ENCODE peak calls at places on chromosomes 5 and 9, in ten cellular contexts. One of them, this sample, is unnamed.

GRCh38 chr9:96376926-96377874 is 6.3 kb downstream of the SLC35D2 start:
- DNase-seq in Right ventricle myocardium inferior: no peak
- DNase-seq in lung: peak
- DNase-seq in left colon: no peak
- DNase-seq in smooth muscle cell of the brain vasculature: no peak
- DNase-seq in activated effector memory CD4-positive, alpha-beta T cell treated with anti-CD3 and anti-CD28 coated beads, Interleukin-2, amount 50 U/mL, for 16 hours: no peak
- DNase-seq in Calu3: no peak
- DNase-seq in progenitor cell of endocrine pancreas: no peak
- DNase-seq in CD8-positive, alpha-beta T cell: no peak
- DNase-seq in mammary epithelial cell: peak
- DNase-seq in this sample: no peak

GRCh38 chr9:4315582-4316215 is 15.8 kb upstream of the GLIS3 start:
- DNase-seq in Right ventricle myocardium inferior: peak
- DNase-seq in lung: peak
- DNase-seq in left colon: peak
- DNase-seq in smooth muscle cell of the brain vasculature: no peak
- DNase-seq in activated effector memory CD4-positive, alpha-beta T cell treated with anti-CD3 and anti-CD28 coated beads, Interleukin-2, amount 50 U/mL, for 16 hours: peak
- DNase-seq in Calu3: peak
- DNase-seq in progenitor cell of endocrine pancreas: peak
- DNase-seq in CD8-positive, alpha-beta T cell: peak
- DNase-seq in mammary epithelial cell: peak
- DNase-seq in this sample: peak

GRCh38 chr5:172705576-172706084 is 64.6 kb downstream of the NEURL1B start:
- DNase-seq in Right ventricle myocardium inferior: no peak
- DNase-seq in lung: no peak
- DNase-seq in left colon: no peak
- DNase-seq in smooth muscle cell of the brain vasculature: no peak
- DNase-seq in activated effector memory CD4-positive, alpha-beta T cell treated with anti-CD3 and anti-CD28 coated beads, Interleukin-2, amount 50 U/mL, for 16 hours: no peak
- DNase-seq in Calu3: no peak
- DNase-seq in progenitor cell of endocrine pancreas: no peak
- DNase-seq in CD8-positive, alpha-beta T cell: no peak
- DNase-seq in mammary epithelial cell: no peak
- DNase-seq in this sample: no peak

GRCh38 chr5:180860273-180860886 is 696 bp downstream of the ZFP62 start:
- DNase-seq in Right ventricle myocardium inferior: no peak
- DNase-seq in lung: no peak
- DNase-seq in left colon: peak
- DNase-seq in smooth muscle cell of the brain vasculature: no peak
- DNase-seq in activated effector memory CD4-positive, alpha-beta T cell treated with anti-CD3 and anti-CD28 coated beads, Interleukin-2, amount 50 U/mL, for 16 hours: no peak
- DNase-seq in Calu3: peak
- DNase-seq in progenitor cell of endocrine pancreas: peak
- DNase-seq in CD8-positive, alpha-beta T cell: no peak
- DNase-seq in mammary epithelial cell: no peak
- DNase-seq in this sample: peak

GRCh38 chr5:179311091-179311470 is 34.2 kb downstream of the ADAMTS2 start:
- DNase-seq in Right ventricle myocardium inferior: peak
- DNase-seq in lung: no peak
- DNase-seq in left colon: no peak
- DNase-seq in smooth muscle cell of the brain vasculature: no peak
- DNase-seq in activated effector memory CD4-positive, alpha-beta T cell treated with anti-CD3 and anti-CD28 coated beads, Interleukin-2, amount 50 U/mL, for 16 hours: peak
- DNase-seq in Calu3: no peak
- DNase-seq in progenitor cell of endocrine pancreas: no peak
- DNase-seq in CD8-positive, alpha-beta T cell: no peak
- DNase-seq in mammary epithelial cell: no peak
- DNase-seq in this sample: peak

GRCh38 chr5:33524476-33524875 is 83.7 kb downstream of the TARS1 start:
- DNase-seq in Right ventricle myocardium inferior: no peak
- DNase-seq in lung: no peak
- DNase-seq in left colon: no peak
- DNase-seq in smooth muscle cell of the brain vasculature: no peak
- DNase-seq in activated effector memory CD4-positive, alpha-beta T cell treated with anti-CD3 and anti-CD28 coated beads, Interleukin-2, amount 50 U/mL, for 16 hours: no peak
- DNase-seq in Calu3: no peak
- DNase-seq in progenitor cell of endocrine pancreas: no peak
- DNase-seq in CD8-positive, alpha-beta T cell: no peak
- DNase-seq in mammary epithelial cell: peak
- DNase-seq in this sample: no peak

GRCh38 chr9:123455187-123455586 is 99.2 kb downstream of the CRB2 start:
- DNase-seq in Right ventricle myocardium inferior: no peak
- DNase-seq in lung: no peak
- DNase-seq in left colon: peak
- DNase-seq in smooth muscle cell of the brain vasculature: no peak
- DNase-seq in activated effector memory CD4-positive, alpha-beta T cell treated with anti-CD3 and anti-CD28 coated beads, Interleukin-2, amount 50 U/mL, for 16 hours: peak
- DNase-seq in Calu3: no peak
- DNase-seq in progenitor cell of endocrine pancreas: no peak
- DNase-seq in CD8-positive, alpha-beta T cell: no peak
- DNase-seq in mammary epithelial cell: no peak
- DNase-seq in this sample: no peak

GRCh38 chr5:114305402-114306207 is 56.3 kb upstream of the KCNN2 start:
- DNase-seq in Right ventricle myocardium inferior: no peak
- DNase-seq in lung: no peak
- DNase-seq in left colon: no peak
- DNase-seq in smooth muscle cell of the brain vasculature: peak
- DNase-seq in activated effector memory CD4-positive, alpha-beta T cell treated with anti-CD3 and anti-CD28 coated beads, Interleukin-2, amount 50 U/mL, for 16 hours: no peak
- DNase-seq in Calu3: peak
- DNase-seq in progenitor cell of endocrine pancreas: no peak
- DNase-seq in CD8-positive, alpha-beta T cell: no peak
- DNase-seq in mammary epithelial cell: peak
- DNase-seq in this sample: no peak

GRCh38 chr9:131728961-131729360 is 10.9 kb downstream of the RAPGEF1 start:
- DNase-seq in Right ventricle myocardium inferior: no peak
- DNase-seq in lung: no peak
- DNase-seq in left colon: no peak
- DNase-seq in smooth muscle cell of the brain vasculature: no peak
- DNase-seq in activated effector memory CD4-positive, alpha-beta T cell treated with anti-CD3 and anti-CD28 coated beads, Interleukin-2, amount 50 U/mL, for 16 hours: peak
- DNase-seq in Calu3: no peak
- DNase-seq in progenitor cell of endocrine pancreas: no peak
- DNase-seq in CD8-positive, alpha-beta T cell: no peak
- DNase-seq in mammary epithelial cell: no peak
- DNase-seq in this sample: no peak

GRCh38 chr5:81355291-81356251 is 38.4 kb downstream of the ACOT12 start:
- DNase-seq in Right ventricle myocardium inferior: no peak
- DNase-seq in lung: no peak
- DNase-seq in left colon: no peak
- DNase-seq in smooth muscle cell of the brain vasculature: no peak
- DNase-seq in activated effector memory CD4-positive, alpha-beta T cell treated with anti-CD3 and anti-CD28 coated beads, Interleukin-2, amount 50 U/mL, for 16 hours: no peak
- DNase-seq in Calu3: no peak
- DNase-seq in progenitor cell of endocrine pancreas: no peak
- DNase-seq in CD8-positive, alpha-beta T cell: no peak
- DNase-seq in mammary epithelial cell: no peak
- DNase-seq in this sample: no peak

GRCh38 chr5:109833946-109834345 is 144.2 kb downstream of the MAN2A1 start:
- DNase-seq in Right ventricle myocardium inferior: no peak
- DNase-seq in lung: no peak
- DNase-seq in left colon: no peak
- DNase-seq in smooth muscle cell of the brain vasculature: no peak
- DNase-seq in activated effector memory CD4-positive, alpha-beta T cell treated with anti-CD3 and anti-CD28 coated beads, Interleukin-2, amount 50 U/mL, for 16 hours: no peak
- DNase-seq in Calu3: no peak
- DNase-seq in progenitor cell of endocrine pancreas: no peak
- DNase-seq in CD8-positive, alpha-beta T cell: no peak
- DNase-seq in mammary epithelial cell: no peak
- DNase-seq in this sample: no peak

GRCh38 chr5:135492319-135492626 is 40.1 kb upstream of the TIFAB start:
- DNase-seq in Right ventricle myocardium inferior: no peak
- DNase-seq in lung: peak
- DNase-seq in left colon: no peak
- DNase-seq in smooth muscle cell of the brain vasculature: no peak
- DNase-seq in activated effector memory CD4-positive, alpha-beta T cell treated with anti-CD3 and anti-CD28 coated beads, Interleukin-2, amount 50 U/mL, for 16 hours: no peak
- DNase-seq in Calu3: no peak
- DNase-seq in progenitor cell of endocrine pancreas: no peak
- DNase-seq in CD8-positive, alpha-beta T cell: no peak
- DNase-seq in mammary epithelial cell: peak
- DNase-seq in this sample: no peak

GRCh38 chr5:135399838-135400542 is 959 bp upstream of the MACROH2A1 start:
- DNase-seq in Right ventricle myocardium inferior: no peak
- DNase-seq in lung: no peak
- DNase-seq in left colon: no peak
- DNase-seq in smooth muscle cell of the brain vasculature: no peak
- DNase-seq in activated effector memory CD4-positive, alpha-beta T cell treated with anti-CD3 and anti-CD28 coated beads, Interleukin-2, amount 50 U/mL, for 16 hours: no peak
- DNase-seq in Calu3: no peak
- DNase-seq in progenitor cell of endocrine pancreas: no peak
- DNase-seq in CD8-positive, alpha-beta T cell: no peak
- DNase-seq in mammary epithelial cell: no peak
- DNase-seq in this sample: no peak

GRCh38 chr9:134734270-134734669 is 92.7 kb downstream of the COL5A1 start:
- DNase-seq in Right ventricle myocardium inferior: peak
- DNase-seq in lung: no peak
- DNase-seq in left colon: no peak
- DNase-seq in smooth muscle cell of the brain vasculature: peak
- DNase-seq in activated effector memory CD4-positive, alpha-beta T cell treated with anti-CD3 and anti-CD28 coated beads, Interleukin-2, amount 50 U/mL, for 16 hours: no peak
- DNase-seq in Calu3: no peak
- DNase-seq in progenitor cell of endocrine pancreas: no peak
- DNase-seq in CD8-positive, alpha-beta T cell: no peak
- DNase-seq in mammary epithelial cell: no peak
- DNase-seq in this sample: no peak

GRCh38 chr9:127634698-127635097 is 22.6 kb downstream of the STXBP1 start:
- DNase-seq in Right ventricle myocardium inferior: no peak
- DNase-seq in lung: no peak
- DNase-seq in left colon: no peak
- DNase-seq in smooth muscle cell of the brain vasculature: no peak
- DNase-seq in activated effector memory CD4-positive, alpha-beta T cell treated with anti-CD3 and anti-CD28 coated beads, Interleukin-2, amount 50 U/mL, for 16 hours: no peak
- DNase-seq in Calu3: no peak
- DNase-seq in progenitor cell of endocrine pancreas: no peak
- DNase-seq in CD8-positive, alpha-beta T cell: no peak
- DNase-seq in mammary epithelial cell: no peak
- DNase-seq in this sample: no peak

GRCh38 chr9:122204491-122204890 is 24.3 kb downstream of the LHX6 start:
- DNase-seq in Right ventricle myocardium inferior: no peak
- DNase-seq in lung: no peak
- DNase-seq in left colon: no peak
- DNase-seq in smooth muscle cell of the brain vasculature: no peak
- DNase-seq in activated effector memory CD4-positive, alpha-beta T cell treated with anti-CD3 and anti-CD28 coated beads, Interleukin-2, amount 50 U/mL, for 16 hours: no peak
- DNase-seq in Calu3: no peak
- DNase-seq in progenitor cell of endocrine pancreas: no peak
- DNase-seq in CD8-positive, alpha-beta T cell: no peak
- DNase-seq in mammary epithelial cell: no peak
- DNase-seq in this sample: no peak

GRCh38 chr9:136684799-136685198 is 2.5 kb downstream of the AGPAT2 start:
- DNase-seq in Right ventricle myocardium inferior: no peak
- DNase-seq in lung: no peak
- DNase-seq in left colon: no peak
- DNase-seq in smooth muscle cell of the brain vasculature: no peak
- DNase-seq in activated effector memory CD4-positive, alpha-beta T cell treated with anti-CD3 and anti-CD28 coated beads, Interleukin-2, amount 50 U/mL, for 16 hours: no peak
- DNase-seq in Calu3: no peak
- DNase-seq in progenitor cell of endocrine pancreas: no peak
- DNase-seq in CD8-positive, alpha-beta T cell: no peak
- DNase-seq in mammary epithelial cell: no peak
- DNase-seq in this sample: no peak

GRCh38 chr5:19795218-19795617 is 192.8 kb downstream of the CDH18 start:
- DNase-seq in Right ventricle myocardium inferior: no peak
- DNase-seq in lung: no peak
- DNase-seq in left colon: no peak
- DNase-seq in smooth muscle cell of the brain vasculature: no peak
- DNase-seq in activated effector memory CD4-positive, alpha-beta T cell treated with anti-CD3 and anti-CD28 coated beads, Interleukin-2, amount 50 U/mL, for 16 hours: no peak
- DNase-seq in Calu3: no peak
- DNase-seq in progenitor cell of endocrine pancreas: no peak
- DNase-seq in CD8-positive, alpha-beta T cell: no peak
- DNase-seq in mammary epithelial cell: peak
- DNase-seq in this sample: no peak

GRCh38 chr9:120569556-120569955 is 10.4 kb downstream of the CDK5RAP2 start:
- DNase-seq in Right ventricle myocardium inferior: no peak
- DNase-seq in lung: no peak
- DNase-seq in left colon: no peak
- DNase-seq in smooth muscle cell of the brain vasculature: no peak
- DNase-seq in activated effector memory CD4-positive, alpha-beta T cell treated with anti-CD3 and anti-CD28 coated beads, Interleukin-2, amount 50 U/mL, for 16 hours: no peak
- DNase-seq in Calu3: no peak
- DNase-seq in progenitor cell of endocrine pancreas: no peak
- DNase-seq in CD8-positive, alpha-beta T cell: no peak
- DNase-seq in mammary epithelial cell: no peak
- DNase-seq in this sample: no peak

GRCh38 chr9:78777747-78778146 is 480.8 kb downstream of the PSAT1 start:
- DNase-seq in Right ventricle myocardium inferior: no peak
- DNase-seq in lung: no peak
- DNase-seq in left colon: no peak
- DNase-seq in smooth muscle cell of the brain vasculature: no peak
- DNase-seq in activated effector memory CD4-positive, alpha-beta T cell treated with anti-CD3 and anti-CD28 coated beads, Interleukin-2, amount 50 U/mL, for 16 hours: no peak
- DNase-seq in Calu3: no peak
- DNase-seq in progenitor cell of endocrine pancreas: no peak
- DNase-seq in CD8-positive, alpha-beta T cell: no peak
- DNase-seq in mammary epithelial cell: no peak
- DNase-seq in this sample: no peak

GRCh38 chr5:141952030-141952429 is 6.0 kb downstream of the PCDH12 start:
- DNase-seq in Right ventricle myocardium inferior: no peak
- DNase-seq in lung: no peak
- DNase-seq in left colon: no peak
- DNase-seq in smooth muscle cell of the brain vasculature: no peak
- DNase-seq in activated effector memory CD4-positive, alpha-beta T cell treated with anti-CD3 and anti-CD28 coated beads, Interleukin-2, amount 50 U/mL, for 16 hours: no peak
- DNase-seq in Calu3: no peak
- DNase-seq in progenitor cell of endocrine pancreas: no peak
- DNase-seq in CD8-positive, alpha-beta T cell: no peak
- DNase-seq in mammary epithelial cell: no peak
- DNase-seq in this sample: no peak

GRCh38 chr5:125042243-125042887 is 295.9 kb upstream of the ZNF608 start:
- DNase-seq in Right ventricle myocardium inferior: no peak
- DNase-seq in lung: no peak
- DNase-seq in left colon: no peak
- DNase-seq in smooth muscle cell of the brain vasculature: no peak
- DNase-seq in activated effector memory CD4-positive, alpha-beta T cell treated with anti-CD3 and anti-CD28 coated beads, Interleukin-2, amount 50 U/mL, for 16 hours: no peak
- DNase-seq in Calu3: no peak
- DNase-seq in progenitor cell of endocrine pancreas: no peak
- DNase-seq in CD8-positive, alpha-beta T cell: no peak
- DNase-seq in mammary epithelial cell: no peak
- DNase-seq in this sample: no peak

GRCh38 chr5:176387384-176387925 is 943 bp downstream of the NOP16 start:
- DNase-seq in Right ventricle myocardium inferior: no peak
- DNase-seq in lung: no peak
- DNase-seq in left colon: no peak
- DNase-seq in smooth muscle cell of the brain vasculature: no peak
- DNase-seq in activated effector memory CD4-positive, alpha-beta T cell treated with anti-CD3 and anti-CD28 coated beads, Interleukin-2, amount 50 U/mL, for 16 hours: no peak
- DNase-seq in Calu3: no peak
- DNase-seq in progenitor cell of endocrine pancreas: no peak
- DNase-seq in CD8-positive, alpha-beta T cell: no peak
- DNase-seq in mammary epithelial cell: no peak
- DNase-seq in this sample: no peak

GRCh38 chr5:95878417-95879323 is 56.1 kb upstream of the GLRX start:
- DNase-seq in Right ventricle myocardium inferior: no peak
- DNase-seq in lung: no peak
- DNase-seq in left colon: no peak
- DNase-seq in smooth muscle cell of the brain vasculature: no peak
- DNase-seq in activated effector memory CD4-positive, alpha-beta T cell treated with anti-CD3 and anti-CD28 coated beads, Interleukin-2, amount 50 U/mL, for 16 hours: no peak
- DNase-seq in Calu3: no peak
- DNase-seq in progenitor cell of endocrine pancreas: no peak
- DNase-seq in CD8-positive, alpha-beta T cell: no peak
- DNase-seq in mammary epithelial cell: peak
- DNase-seq in this sample: no peak

GRCh38 chr9:108933231-108933630 is 693 bp downstream of the ELP1 start:
- DNase-seq in Right ventricle myocardium inferior: no peak
- DNase-seq in lung: no peak
- DNase-seq in left colon: no peak
- DNase-seq in smooth muscle cell of the brain vasculature: no peak
- DNase-seq in activated effector memory CD4-positive, alpha-beta T cell treated with anti-CD3 and anti-CD28 coated beads, Interleukin-2, amount 50 U/mL, for 16 hours: no peak
- DNase-seq in Calu3: no peak
- DNase-seq in progenitor cell of endocrine pancreas: no peak
- DNase-seq in CD8-positive, alpha-beta T cell: no peak
- DNase-seq in mammary epithelial cell: peak
- DNase-seq in this sample: no peak

GRCh38 chr5:149636861-149637246 is 55.6 kb downstream of the ARHGEF37 start:
- DNase-seq in Right ventricle myocardium inferior: no peak
- DNase-seq in lung: peak
- DNase-seq in left colon: peak
- DNase-seq in smooth muscle cell of the brain vasculature: no peak
- DNase-seq in activated effector memory CD4-positive, alpha-beta T cell treated with anti-CD3 and anti-CD28 coated beads, Interleukin-2, amount 50 U/mL, for 16 hours: no peak
- DNase-seq in Calu3: peak
- DNase-seq in progenitor cell of endocrine pancreas: peak
- DNase-seq in CD8-positive, alpha-beta T cell: peak
- DNase-seq in mammary epithelial cell: peak
- DNase-seq in this sample: peak

GRCh38 chr5:173178369-173178910 is 34.1 kb downstream of the BNIP1 start:
- DNase-seq in Right ventricle myocardium inferior: no peak
- DNase-seq in lung: no peak
- DNase-seq in left colon: no peak
- DNase-seq in smooth muscle cell of the brain vasculature: no peak
- DNase-seq in activated effector memory CD4-positive, alpha-beta T cell treated with anti-CD3 and anti-CD28 coated beads, Interleukin-2, amount 50 U/mL, for 16 hours: peak
- DNase-seq in Calu3: no peak
- DNase-seq in progenitor cell of endocrine pancreas: no peak
- DNase-seq in CD8-positive, alpha-beta T cell: no peak
- DNase-seq in mammary epithelial cell: no peak
- DNase-seq in this sample: no peak

GRCh38 chr5:91151947-91152346 is 231.2 kb downstream of the ARRDC3 start:
- DNase-seq in Right ventricle myocardium inferior: no peak
- DNase-seq in lung: peak
- DNase-seq in left colon: no peak
- DNase-seq in smooth muscle cell of the brain vasculature: peak
- DNase-seq in activated effector memory CD4-positive, alpha-beta T cell treated with anti-CD3 and anti-CD28 coated beads, Interleukin-2, amount 50 U/mL, for 16 hours: no peak
- DNase-seq in Calu3: peak
- DNase-seq in progenitor cell of endocrine pancreas: no peak
- DNase-seq in CD8-positive, alpha-beta T cell: no peak
- DNase-seq in mammary epithelial cell: peak
- DNase-seq in this sample: no peak